ENCODE peak calls at places on chromosomes 12 and 14, in nine cellular contexts. One of them, this sample, is unnamed.

GRCh38 chr12:45425426-45425825 is 209.5 kb downstream of the ANO6 start:
- DNase-seq in GM12878: no peak
- DNase-seq in suprapubic skin: no peak
- DNase-seq in SK-N-SH: no peak
- DNase-seq in ovary: no peak
- DNase-seq in tibial nerve: no peak
- DNase-seq in HepG2: no peak
- DNase-seq in upper lobe of left lung: no peak
- DNase-seq in transverse colon: no peak
- DNase-seq in this sample: no peak

GRCh38 chr12:58416211-58416610 is 474.8 kb downstream of the ATP23 start:
- DNase-seq in transverse colon: no peak
- DNase-seq in ovary: no peak
- DNase-seq in upper lobe of left lung: no peak
- DNase-seq in tibial nerve: no peak
- DNase-seq in SK-N-SH: no peak
- DNase-seq in HepG2: no peak
- DNase-seq in suprapubic skin: no peak
- DNase-seq in GM12878: no peak
- DNase-seq in this sample: no peak

GRCh38 chr14:60970146-60970545 is 10.7 kb downstream of the TRMT5 start:
- DNase-seq in GM12878: no peak
- DNase-seq in transverse colon: no peak
- DNase-seq in ovary: no peak
- DNase-seq in tibial nerve: no peak
- DNase-seq in SK-N-SH: no peak
- DNase-seq in upper lobe of left lung: no peak
- DNase-seq in suprapubic skin: no peak
- DNase-seq in HepG2: no peak
- DNase-seq in this sample: no peak

GRCh38 chr14:51821822-51822221 is 38.6 kb upstream of the GNG2 start:
- DNase-seq in HepG2: no peak
- DNase-seq in GM12878: no peak
- DNase-seq in upper lobe of left lung: no peak
- DNase-seq in SK-N-SH: no peak
- DNase-seq in transverse colon: no peak
- DNase-seq in tibial nerve: no peak
- DNase-seq in ovary: no peak
- DNase-seq in suprapubic skin: no peak
- DNase-seq in this sample: no peak

GRCh38 chr14:50944647-50945413 is 547 bp upstream of the PYGL start:
- DNase-seq in GM12878: no peak
- DNase-seq in tibial nerve: peak; percentile 32
- DNase-seq in upper lobe of left lung: peak; percentile 29
- DNase-seq in suprapubic skin: peak; percentile 76
- DNase-seq in transverse colon: peak; percentile 63
- DNase-seq in HepG2: peak; percentile 94
- DNase-seq in ovary: peak; percentile 64
- DNase-seq in SK-N-SH: no peak
- DNase-seq in this sample: peak; percentile 83

GRCh38 chr12:82473111-82473754 is 114.9 kb downstream of the METTL25 start:
- DNase-seq in tibial nerve: no peak
- DNase-seq in upper lobe of left lung: no peak
- DNase-seq in SK-N-SH: no peak
- DNase-seq in suprapubic skin: peak; percentile 38
- DNase-seq in ovary: no peak
- DNase-seq in transverse colon: no peak
- DNase-seq in GM12878: no peak
- DNase-seq in HepG2: no peak
- DNase-seq in this sample: no peak

GRCh38 chr14:23800811-23801210 is 152.8 kb upstream of the DHRS4 start:
- DNase-seq in SK-N-SH: no peak
- DNase-seq in transverse colon: no peak
- DNase-seq in suprapubic skin: no peak
- DNase-seq in tibial nerve: no peak
- DNase-seq in HepG2: no peak
- DNase-seq in GM12878: no peak
- DNase-seq in ovary: no peak
- DNase-seq in upper lobe of left lung: no peak
- DNase-seq in this sample: no peak

GRCh38 chr12:66251049-66251448 is 51.2 kb upstream of the HELB start:
- DNase-seq in GM12878: no peak
- DNase-seq in suprapubic skin: no peak
- DNase-seq in SK-N-SH: no peak
- DNase-seq in ovary: no peak
- DNase-seq in transverse colon: no peak
- DNase-seq in tibial nerve: no peak
- DNase-seq in HepG2: no peak
- DNase-seq in upper lobe of left lung: no peak
- DNase-seq in this sample: no peak

GRCh38 chr12:28425531-28425930 is 235.3 kb downstream of the CCDC91 start:
- DNase-seq in ovary: no peak
- DNase-seq in GM12878: no peak
- DNase-seq in tibial nerve: no peak
- DNase-seq in HepG2: no peak
- DNase-seq in upper lobe of left lung: no peak
- DNase-seq in transverse colon: no peak
- DNase-seq in suprapubic skin: no peak
- DNase-seq in SK-N-SH: no peak
- DNase-seq in this sample: no peak

GRCh38 chr12:66959276-66959675 is 280.4 kb upstream of the GRIP1 start:
- DNase-seq in upper lobe of left lung: no peak
- DNase-seq in tibial nerve: no peak
- DNase-seq in ovary: no peak
- DNase-seq in transverse colon: no peak
- DNase-seq in suprapubic skin: no peak
- DNase-seq in HepG2: no peak
- DNase-seq in SK-N-SH: no peak
- DNase-seq in GM12878: no peak
- DNase-seq in this sample: no peak

GRCh38 chr14:59271734-59272133 is 83.3 kb downstream of the DAAM1 start:
- DNase-seq in transverse colon: no peak
- DNase-seq in GM12878: no peak
- DNase-seq in ovary: no peak
- DNase-seq in tibial nerve: no peak
- DNase-seq in suprapubic skin: no peak
- DNase-seq in SK-N-SH: no peak
- DNase-seq in upper lobe of left lung: no peak
- DNase-seq in HepG2: no peak
- DNase-seq in this sample: no peak

GRCh38 chr12:42862055-42862454 is 272.5 kb upstream of the PRICKLE1 start:
- DNase-seq in GM12878: no peak
- DNase-seq in HepG2: no peak
- DNase-seq in SK-N-SH: no peak
- DNase-seq in upper lobe of left lung: no peak
- DNase-seq in transverse colon: no peak
- DNase-seq in suprapubic skin: no peak
- DNase-seq in ovary: no peak
- DNase-seq in tibial nerve: no peak
- DNase-seq in this sample: no peak

GRCh38 chr12:106919910-106920544 is 35.7 kb upstream of the TMEM263 start:
- DNase-seq in transverse colon: no peak
- DNase-seq in tibial nerve: no peak
- DNase-seq in HepG2: peak; percentile 28
- DNase-seq in ovary: no peak
- DNase-seq in SK-N-SH: peak; percentile 54
- DNase-seq in suprapubic skin: no peak
- DNase-seq in upper lobe of left lung: no peak
- DNase-seq in GM12878: no peak
- DNase-seq in this sample: no peak

GRCh38 chr14:96824283-96824682 is 27.1 kb downstream of the VRK1 start:
- DNase-seq in upper lobe of left lung: no peak
- DNase-seq in HepG2: no peak
- DNase-seq in suprapubic skin: no peak
- DNase-seq in GM12878: no peak
- DNase-seq in tibial nerve: no peak
- DNase-seq in transverse colon: no peak
- DNase-seq in SK-N-SH: no peak
- DNase-seq in ovary: no peak
- DNase-seq in this sample: no peak

GRCh38 chr14:45492876-45493275 is 239.9 kb upstream of the MIS18BP1 start:
- DNase-seq in ovary: no peak
- DNase-seq in SK-N-SH: no peak
- DNase-seq in tibial nerve: no peak
- DNase-seq in upper lobe of left lung: no peak
- DNase-seq in suprapubic skin: no peak
- DNase-seq in HepG2: no peak
- DNase-seq in transverse colon: no peak
- DNase-seq in GM12878: no peak
- DNase-seq in this sample: no peak

GRCh38 chr14:83294941-83295340 is 1761.3 kb upstream of the SEL1L start:
- DNase-seq in GM12878: no peak
- DNase-seq in tibial nerve: no peak
- DNase-seq in suprapubic skin: no peak
- DNase-seq in upper lobe of left lung: no peak
- DNase-seq in transverse colon: no peak
- DNase-seq in ovary: no peak
- DNase-seq in SK-N-SH: no peak
- DNase-seq in HepG2: no peak
- DNase-seq in this sample: no peak

DNA sequence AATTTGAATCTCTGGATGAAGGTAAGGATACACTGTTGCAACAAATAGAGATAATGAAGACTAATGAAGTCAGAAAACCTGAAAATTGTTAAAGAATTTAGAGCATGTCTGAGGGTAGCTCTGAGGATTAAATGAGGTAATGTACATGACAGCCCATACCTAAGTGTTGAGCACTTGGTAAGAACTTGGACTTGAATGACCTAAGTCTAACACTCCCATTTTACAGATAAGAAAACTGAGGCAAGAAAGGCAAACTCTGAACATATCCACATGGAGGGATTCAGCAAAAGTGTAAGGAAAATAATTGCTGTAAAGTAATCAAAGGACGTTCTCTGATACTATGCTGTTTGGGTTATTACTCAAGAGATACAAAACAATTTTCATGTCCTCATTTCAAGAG is 29.0 kb downstream of the PTPRB start:
- DNase-seq in SK-N-SH: no peak
- DNase-seq in ovary: no peak
- DNase-seq in upper lobe of left lung: no peak
- DNase-seq in GM12878: no peak
- DNase-seq in transverse colon: no peak
- DNase-seq in HepG2: no peak
- DNase-seq in suprapubic skin: no peak
- DNase-seq in tibial nerve: no peak
- DNase-seq in this sample: no peak
- H3K4me3 ChIP-seq in SK-N-SH: no peak overlapping the region
- H3K4me3 ChIP-seq in ovary: no peak overlapping the region
- H3K4me3 ChIP-seq in upper lobe of left lung: peak overlapping the region; percentile 22
- H3K4me3 ChIP-seq in GM12878: no peak overlapping the region
- H3K4me3 ChIP-seq in transverse colon: no peak overlapping the region
- H3K4me3 ChIP-seq in HepG2: no peak overlapping the region
- H3K4me3 ChIP-seq in suprapubic skin: peak overlapping the region; percentile 62
- H3K4me3 ChIP-seq in tibial nerve: no peak overlapping the region
- H3K4me3 ChIP-seq in this sample: peak overlapping the region; percentile 48

GRCh38 chr12:121263206-121263605 is 33.3 kb downstream of the CAMKK2 start:
- DNase-seq in suprapubic skin: no peak
- DNase-seq in GM12878: no peak
- DNase-seq in HepG2: no peak
- DNase-seq in SK-N-SH: no peak
- DNase-seq in upper lobe of left lung: no peak
- DNase-seq in ovary: no peak
- DNase-seq in tibial nerve: no peak
- DNase-seq in transverse colon: no peak
- DNase-seq in this sample: no peak

GRCh38 chr12:121259074-121259473 is 37.4 kb downstream of the CAMKK2 start:
- DNase-seq in GM12878: no peak
- DNase-seq in tibial nerve: no peak
- DNase-seq in suprapubic skin: no peak
- DNase-seq in transverse colon: no peak
- DNase-seq in upper lobe of left lung: no peak
- DNase-seq in ovary: no peak
- DNase-seq in SK-N-SH: no peak
- DNase-seq in HepG2: no peak
- DNase-seq in this sample: no peak

GRCh38 chr12:121260091-121260490 is 36.4 kb downstream of the CAMKK2 start:
- DNase-seq in GM12878: no peak
- DNase-seq in suprapubic skin: no peak
- DNase-seq in upper lobe of left lung: no peak
- DNase-seq in ovary: no peak
- DNase-seq in transverse colon: no peak
- DNase-seq in HepG2: no peak
- DNase-seq in tibial nerve: no peak
- DNase-seq in SK-N-SH: no peak
- DNase-seq in this sample: no peak

GRCh38 chr12:121264135-121264534 is 32.4 kb downstream of the CAMKK2 start:
- DNase-seq in SK-N-SH: no peak
- DNase-seq in GM12878: no peak
- DNase-seq in tibial nerve: no peak
- DNase-seq in upper lobe of left lung: no peak
- DNase-seq in suprapubic skin: no peak
- DNase-seq in transverse colon: no peak
- DNase-seq in HepG2: no peak
- DNase-seq in ovary: no peak
- DNase-seq in this sample: no peak

DNA sequence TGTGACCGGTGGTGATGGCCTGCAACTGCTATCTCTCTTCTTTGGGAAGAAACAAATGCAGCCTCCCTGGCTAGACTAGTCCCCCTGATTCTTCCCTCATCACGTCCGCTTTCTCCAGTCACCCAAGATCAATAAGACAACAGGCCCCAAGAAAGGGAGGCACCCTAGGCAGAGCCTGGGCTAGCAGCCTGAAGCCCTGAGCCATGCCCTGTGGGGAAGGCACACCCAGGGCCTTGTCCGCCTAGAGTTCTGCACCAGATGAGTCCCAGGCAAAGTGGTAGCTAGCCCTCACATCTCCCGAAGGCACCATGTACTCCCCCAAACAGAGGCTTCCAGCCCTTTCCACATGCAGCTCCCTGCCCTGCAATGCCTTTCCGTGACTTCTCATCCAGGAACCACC is 35.1 kb downstream of the CAMKK2 start:
- DNase-seq in upper lobe of left lung: no peak
- DNase-seq in GM12878: no peak
- DNase-seq in HepG2: no peak
- DNase-seq in suprapubic skin: no peak
- DNase-seq in tibial nerve: no peak
- DNase-seq in ovary: no peak
- DNase-seq in transverse colon: no peak
- DNase-seq in SK-N-SH: no peak
- DNase-seq in this sample: no peak
- H3K36me3 ChIP-seq in upper lobe of left lung: peaks cover 75% of the 10 kb centered on the region
- H3K36me3 ChIP-seq in GM12878: peaks cover 5% of the 10 kb centered on the region
- H3K36me3 ChIP-seq in HepG2: peaks cover 42% of the 10 kb centered on the region
- H3K36me3 ChIP-seq in suprapubic skin: peaks cover 87% of the 10 kb centered on the region
- H3K36me3 ChIP-seq in tibial nerve: peaks cover 98% of the 10 kb centered on the region
- H3K36me3 ChIP-seq in ovary: no peaks in the 10 kb centered on the region
- H3K36me3 ChIP-seq in transverse colon: no peaks in the 10 kb centered on the region
- H3K36me3 ChIP-seq in SK-N-SH: peaks cover 6% of the 10 kb centered on the region
- H3K36me3 ChIP-seq in this sample: peaks cover 35% of the 10 kb centered on the region

GRCh38 chr14:68795602-68796417 is 2.9 kb upstream of the ZFP36L1 start:
- DNase-seq in HepG2: peak; percentile 70
- DNase-seq in tibial nerve: peak; percentile 71
- DNase-seq in suprapubic skin: peak; percentile 90
- DNase-seq in SK-N-SH: peak; percentile 86
- DNase-seq in upper lobe of left lung: peak; percentile 95
- DNase-seq in ovary: peak; percentile 86
- DNase-seq in transverse colon: peak; percentile 87
- DNase-seq in GM12878: no peak
- DNase-seq in this sample: peak; percentile 95
- TF ChIP-seq EP300 in HepG2: no peak
- TF ChIP-seq EP300 in tibial nerve: peak; percentile 89
- TF ChIP-seq EP300 in suprapubic skin: no peak
- TF ChIP-seq EP300 in SK-N-SH: no peak
- TF ChIP-seq EP300 in upper lobe of left lung: no peak
- TF ChIP-seq EP300 in ovary: peak; percentile 8
- TF ChIP-seq EP300 in transverse colon: no peak
- TF ChIP-seq EP300 in GM12878: no peak
- TF ChIP-seq EP300 in this sample: peak; percentile 46

GRCh38 chr12:12735301-12735700 is 18.1 kb downstream of the CDKN1B start:
- DNase-seq in ovary: no peak
- DNase-seq in SK-N-SH: no peak
- DNase-seq in GM12878: no peak
- DNase-seq in suprapubic skin: no peak
- DNase-seq in upper lobe of left lung: no peak
- DNase-seq in HepG2: no peak
- DNase-seq in transverse colon: no peak
- DNase-seq in tibial nerve: no peak
- DNase-seq in this sample: no peak
- H3K4me3 ChIP-seq in ovary: no peak overlapping the region
- H3K4me3 ChIP-seq in SK-N-SH: no peak overlapping the region
- H3K4me3 ChIP-seq in GM12878: no peak overlapping the region
- H3K4me3 ChIP-seq in suprapubic skin: peak overlapping the region; percentile 4
- H3K4me3 ChIP-seq in upper lobe of left lung: no peak overlapping the region
- H3K4me3 ChIP-seq in HepG2: no peak overlapping the region
- H3K4me3 ChIP-seq in transverse colon: no peak overlapping the region
- H3K4me3 ChIP-seq in tibial nerve: no peak overlapping the region
- H3K4me3 ChIP-seq in this sample: no peak overlapping the region